ENCODE peak calls at places on chromosomes 13 and 19, in eight cellular contexts. F, O, Z, S, D, G, I and V are unnamed samples.

GRCh38 chr19:10237702-10238101 is 6.6 kb upstream of the S1PR2 start:
- DNase-seq in F (no peak), O (no peak), Z (no peak), S (no peak), D (no peak), G (no peak), I (no peak), V (no peak)

GRCh38 chr13:43085545-43085944 is 62.2 kb downstream of the DNAJC15 start:
- DNase-seq in F (peak; percentile 55), O (no peak), Z (peak; percentile 0), S (no peak), D (no peak), G (peak; percentile 64), I (no peak), V (peak; percentile 20)

GRCh38 chr13:109348514-109349340 is 437.7 kb downstream of the IRS2 start:
- DNase-seq in F (peak; percentile 69), O (peak; percentile 42), Z (no peak), S (no peak), D (no peak), G (peak; percentile 65), I (no peak), V (peak; percentile 58)

GRCh38 chr13:42420304-42420703 is 148.4 kb downstream of the AKAP11 start:
- DNase-seq in F (no peak), O (no peak), Z (no peak), S (no peak), D (no peak), G (no peak), I (no peak), V (no peak)

GRCh38 chr13:104357174-104357573 is 1291.0 kb upstream of the SLC10A2 start:
- DNase-seq in F (no peak), O (no peak), Z (no peak), S (no peak), D (no peak), G (peak; percentile 18), I (no peak), V (no peak)

GRCh38 chr13:66940113-66940512 is 290.0 kb downstream of the PCDH9 start:
- DNase-seq in F (no peak), O (no peak), Z (peak; percentile 58), S (no peak), D (no peak), G (no peak), I (no peak), V (peak; percentile 30)

GRCh38 chr19:12952488-12953455 is 4.3 kb downstream of the GADD45GIP1 start:
- DNase-seq in F (peak; percentile 86), O (no peak), Z (no peak), S (peak; percentile 82), D (no peak), G (peak; percentile 88), I (no peak), V (no peak)

GRCh38 chr13:48493851-48494250 is 39.0 kb downstream of the RCBTB2 start:
- DNase-seq in F (peak; percentile 74), O (no peak), Z (no peak), S (no peak), D (no peak), G (no peak), I (no peak), V (no peak)

GRCh38 chr19:47778089-47778953 is at the start of gene SELENOW:
- DNase-seq in F (peak; percentile 60), O (no peak), Z (no peak), S (peak; percentile 37), D (peak; percentile 90), G (peak; percentile 77), I (no peak), V (peak; percentile 87)

GRCh38 chr13:27170221-27170520 is 1.4 kb downstream of the USP12 start:
- DNase-seq in F (peak; percentile 68), O (no peak), Z (no peak), S (peak; percentile 60), D (no peak), G (no peak), I (no peak), V (peak; percentile 43)

GRCh38 chr13:74287672-74288169 is 153.5 kb upstream of the KLF12 start:
- DNase-seq in F (peak; percentile 50), O (no peak), Z (no peak), S (peak; percentile 80), D (peak; percentile 74), G (peak; percentile 83), I (no peak), V (peak; percentile 6)

GRCh38 chr13:72208112-72208645 is 341.2 kb upstream of the DACH1 start:
- DNase-seq in F (no peak), O (no peak), Z (no peak), S (no peak), D (no peak), G (no peak), I (no peak), V (no peak)

GRCh38 chr19:42629191-42629590 is 34.5 kb upstream of the CEACAM8 start:
- DNase-seq in F (no peak), O (no peak), Z (no peak), S (no peak), D (no peak), G (no peak), I (no peak), V (no peak)

GRCh38 chr19:55670280-55671053 is 4.6 kb upstream of the EPN1 start:
- DNase-seq in F (peak; percentile 9), O (no peak), Z (no peak), S (no peak), D (no peak), G (no peak), I (no peak), V (no peak)

GRCh38 chr13:94549241-94550029 is 46.5 kb downstream of the TGDS start:
- DNase-seq in F (peak; percentile 98), O (peak; percentile 73), Z (peak; percentile 92), S (peak; percentile 92), D (peak; percentile 97), G (peak; percentile 96), I (peak; percentile 84), V (peak; percentile 88)

GRCh38 chr13:94546071-94546839 is 49.7 kb downstream of the TGDS start:
- DNase-seq in F (no peak), O (no peak), Z (no peak), S (no peak), D (no peak), G (no peak), I (no peak), V (no peak)

GRCh38 chr13:94550030-94550738 is 45.8 kb downstream of the TGDS start:
- DNase-seq in F (peak; percentile 49), O (peak; percentile 32), Z (peak; percentile 5), S (peak; percentile 46), D (no peak), G (no peak), I (no peak), V (peak; percentile 74)

GRCh38 chr13:94552095-94552494 is 43.9 kb downstream of the TGDS start:
- DNase-seq in F (no peak), O (no peak), Z (no peak), S (no peak), D (no peak), G (no peak), I (no peak), V (no peak)

DNA sequence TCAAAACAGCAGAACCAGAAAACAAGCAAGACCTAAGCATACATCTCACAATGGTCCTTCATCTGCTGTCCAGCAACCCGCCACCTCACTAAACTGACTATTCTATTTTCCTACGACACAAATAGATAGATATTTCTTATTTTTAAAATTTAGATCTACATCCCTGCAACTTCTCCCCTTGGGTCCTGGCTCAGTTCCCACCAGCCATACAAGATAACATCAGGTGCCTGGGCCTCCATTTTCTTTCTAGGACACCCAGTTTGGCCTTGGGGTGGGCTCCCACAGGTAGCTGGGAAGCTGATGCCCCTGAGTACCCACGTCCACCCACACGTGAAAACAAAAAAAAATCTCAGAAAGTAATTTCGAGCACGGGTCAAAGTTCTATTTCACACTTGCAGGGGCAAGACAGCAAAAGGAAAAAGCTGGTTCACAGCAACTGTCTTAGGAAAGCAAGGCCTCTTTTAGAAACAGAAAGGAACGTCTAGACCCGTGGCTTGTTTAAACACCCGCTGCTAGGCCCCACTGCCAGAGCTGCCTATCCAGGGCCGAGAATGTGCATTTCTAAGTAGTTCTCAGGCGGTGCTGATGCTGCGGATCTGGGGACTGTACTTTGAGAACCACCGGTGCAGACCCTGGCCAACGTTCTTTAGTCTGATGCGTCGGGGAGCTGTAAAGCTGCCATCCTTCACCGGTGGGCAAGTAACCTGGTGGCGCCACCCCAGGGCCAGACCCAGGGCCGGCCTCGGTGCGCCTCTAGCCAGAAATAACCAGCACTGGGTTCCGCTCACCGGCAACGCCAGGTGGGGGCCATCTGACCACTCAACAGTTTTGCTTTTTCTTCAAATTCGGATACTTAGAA is 47.3 kb downstream of the TGDS start:
- DNase-seq in F (peak; percentile 45), O (no peak), Z (no peak), S (no peak), D (peak; percentile 80), G (peak; percentile 47), I (no peak), V (peak; percentile 41)
- TF ChIP-seq CTCF in F (no peak), O (no peak), Z (peak; percentile 36), S (peak; percentile 12), D (peak; percentile 27), G (no peak), I (peak; percentile 2), V (peak; percentile 24)

DNA sequence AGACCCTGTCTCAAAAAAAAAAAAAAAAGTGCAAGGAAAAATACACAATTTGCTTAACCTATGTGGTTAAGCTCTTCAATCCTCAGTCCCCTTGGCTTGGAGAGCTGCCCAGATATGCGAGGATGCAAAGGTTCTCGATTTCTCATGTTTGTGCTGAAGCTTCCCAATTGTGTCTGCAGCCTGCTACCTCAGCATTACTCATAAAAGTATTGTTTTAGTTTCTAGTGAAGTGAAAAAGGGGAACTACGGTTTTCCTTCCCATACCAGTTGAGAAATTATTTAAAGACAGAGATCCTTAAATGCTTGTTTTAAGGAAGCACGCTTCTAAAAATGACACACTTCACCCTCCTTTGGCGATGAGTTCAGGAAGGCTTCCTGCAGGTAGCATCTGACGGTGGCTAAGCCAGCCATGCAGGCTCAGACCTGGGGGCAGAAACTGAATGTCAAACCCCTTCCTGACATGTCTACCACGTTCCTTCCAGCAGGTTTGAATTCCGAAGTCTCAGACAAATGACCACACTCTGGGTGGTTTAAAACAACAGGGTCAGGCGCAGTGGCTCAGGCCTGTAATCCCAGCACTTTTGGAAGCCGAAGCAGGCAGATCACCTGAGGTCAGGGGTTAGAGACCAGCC is 47.9 kb downstream of the RUBCNL start:
- DNase-seq in F (peak; percentile 62), O (no peak), Z (no peak), S (peak; percentile 90), D (no peak), G (peak; percentile 96), I (no peak), V (no peak)
- TF ChIP-seq CTCF in F (no peak), O (no peak), Z (no peak), S (peak; percentile 59), D (no peak), G (peak; percentile 23), I (no peak), V (no peak)

DNA sequence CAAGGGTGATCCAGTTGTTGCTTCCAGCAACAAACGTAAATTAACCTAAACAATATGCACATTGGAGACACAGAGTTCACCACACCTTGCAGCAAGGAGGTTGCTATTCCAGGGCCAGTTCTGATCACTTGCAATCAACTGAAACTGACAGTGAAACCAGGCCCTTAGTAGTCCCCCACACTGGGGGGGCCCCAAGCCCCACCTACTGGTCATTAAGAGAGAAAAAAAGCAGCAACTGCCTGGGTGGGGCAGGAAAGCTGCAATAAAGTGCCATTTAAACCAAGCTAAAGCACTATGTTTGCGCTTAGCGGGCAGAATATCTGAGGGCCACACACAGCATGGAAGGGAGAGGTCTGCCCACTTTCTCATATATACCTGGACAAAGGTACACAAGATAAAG is 51.5 kb downstream of the ATP7B start:
- DNase-seq in F (no peak), O (no peak), Z (no peak), S (no peak), D (no peak), G (no peak), I (no peak), V (no peak)
- TF ChIP-seq CTCF in F (no peak), O (no peak), Z (no peak), S (no peak), D (no peak), G (no peak), I (no peak), V (no peak)

GRCh38 chr19:4206818-4207484 is 22.4 kb upstream of the EBI3 start:
- DNase-seq in F (peak; percentile 38), O (no peak), Z (no peak), S (no peak), D (no peak), G (peak; percentile 37), I (no peak), V (no peak)
- TF ChIP-seq CTCF in F (peak; percentile 41), O (no peak), Z (peak; percentile 25), S (peak; percentile 55), D (no peak), G (peak; percentile 52), I (no peak), V (no peak)